ENCODE peak calls at places on chromosomes 2 and 18, in four cellular contexts. N is sciatic nerve, L is upper lobe of right lung, K is EL. A is an unnamed sample.

GRCh38 chr2:188902906-188903305 is 71.3 kb upstream of the COL3A1 start:
- DNase-seq in N (no peak), L (no peak), K (peak), A (peak)

GRCh38 chr2:136214801-136215200 is 96.9 kb upstream of the CXCR4 start:
- DNase-seq in K (no peak), L (no peak), N (no peak), A (no peak)

GRCh38 chr2:62738981-62739936 is 33.7 kb downstream of the EHBP1 start:
- DNase-seq in L (no peak), K (no peak), N (no peak), A (no peak)

GRCh38 chr2:217903859-217904613 is 98.8 kb downstream of the TNS1 start:
- DNase-seq in L (peak), N (peak), K (no peak), A (no peak)

GRCh38 chr2:227813229-227813561 is 447 bp upstream of the CCL20 start:
- DNase-seq in K (no peak), N (no peak), L (no peak), A (no peak)

GRCh38 chr2:233013650-233014049 is 594 bp upstream of the NGEF start:
- DNase-seq in N (no peak), K (no peak), L (no peak), A (no peak)

GRCh38 chr18:76447268-76447890 is 47.7 kb downstream of the ZNF516 start:
- DNase-seq in L (no peak), K (no peak), N (peak), A (no peak)

GRCh38 chr2:146374505-146374904 is 1470.3 kb upstream of the ACVR2A start:
- DNase-seq in L (no peak), N (no peak), K (no peak), A (no peak)

GRCh38 chr18:40962784-40963183 is 992.2 kb upstream of the PIK3C3 start:
- DNase-seq in L (no peak), N (no peak), K (no peak), A (peak)

GRCh38 chr18:63365909-63366269 is 1.1 kb downstream of the KDSR start:
- DNase-seq in K (peak), L (no peak), N (no peak), A (no peak)

GRCh38 chr2:219327719-219328118 is 4.8 kb downstream of the RESP18 start:
- DNase-seq in K (no peak), N (no peak), L (no peak), A (no peak)

GRCh38 chr2:234403074-234403473 is 93.8 kb downstream of the ARL4C start:
- DNase-seq in L (no peak), K (peak), N (no peak), A (peak)

GRCh38 chr2:144015036-144015435 is 504.9 kb downstream of the ZEB2 start:
- DNase-seq in L (no peak), N (no peak), K (peak), A (no peak)

GRCh38 chr2:3624059-3624794 is 29.3 kb downstream of the COLEC11 start:
- DNase-seq in N (peak), K (no peak), L (peak), A (no peak)

GRCh38 chr18:47215554-47216138 is 35.8 kb downstream of the SKOR2 start:
- DNase-seq in N (no peak), K (peak), L (no peak), A (peak)

GRCh38 chr2:238790126-238790820 is 57.6 kb upstream of the TWIST2 start:
- DNase-seq in K (peak), L (no peak), N (no peak), A (no peak)

GRCh38 chr2:221137385-221137784 is 434.7 kb downstream of the EPHA4 start:
- DNase-seq in L (no peak), K (no peak), N (no peak), A (no peak)

GRCh38 chr2:190666895-190667294 is 18.0 kb downstream of the NAB1 start:
- DNase-seq in K (no peak), L (no peak), N (no peak), A (no peak)

GRCh38 chr2:186806591-186806990 is 42.4 kb downstream of the ZSWIM2 start:
- DNase-seq in N (no peak), L (no peak), K (no peak), A (no peak)

GRCh38 chr18:38545071-38545470 is 979.5 kb upstream of the CELF4 start:
- DNase-seq in N (no peak), L (no peak), K (no peak), A (peak)

GRCh38 chr2:143123911-143124310 is 5.3 kb upstream of the ARHGAP15 start:
- DNase-seq in N (no peak), K (no peak), L (no peak), A (no peak)

GRCh38 chr2:127014224-127014623 is 92.7 kb downstream of the BIN1 start:
- DNase-seq in K (no peak), N (no peak), L (no peak), A (no peak)

GRCh38 chr2:142415461-142415860 is 284.6 kb upstream of the LRP1B start:
- DNase-seq in K (no peak), N (no peak), L (no peak), A (no peak)

GRCh38 chr2:19796036-19796703 is 105.6 kb downstream of the TTC32 start:
- DNase-seq in K (peak), N (no peak), L (no peak), A (peak)

GRCh38 chr2:183390109-183390508 is 265.9 kb downstream of the NUP35 start:
- DNase-seq in K (no peak), L (no peak), N (no peak), A (no peak)

GRCh38 chr2:67840460-67841068 is 222.2 kb downstream of the C1D start:
- DNase-seq in N (peak), K (peak), L (peak), A (peak)